ENCODE peak calls at places on chromosomes 7 and 10, in six cellular contexts. E is A549; W is heart right ventricle; R is CD8-positive, alpha-beta T cell; L is caudate nucleus; M is HCT116. T is an unnamed sample.
A peak's percentile ranks its signal among the peaks of the same experiment; 100 is the strongest.

GRCh38 chr10:51311232-51311631 is 236.9 kb downstream of the PRKG1 start:
- DNase-seq in W (no peak), E (no peak), M (no peak), L (no peak), R (no peak), T (no peak)

GRCh38 chr7:25384820-25385560 is 156.7 kb upstream of the NPVF start:
- DNase-seq in E (no peak), W (no peak), L (no peak), M (no peak), R (no peak), T (no peak)

GRCh38 chr10:6407034-6407721 is 172.9 kb downstream of the PRKCQ start:
- DNase-seq in M (no peak), E (no peak), W (no peak), R (no peak), L (no peak), T (no peak)

GRCh38 chr7:134368851-134369533 is 52.3 kb upstream of the SLC35B4 start:
- DNase-seq in L (no peak), M (no peak), W (no peak), R (no peak), E (peak; percentile 97), T (no peak)

GRCh38 chr10:123614888-123615287 is 51.3 kb upstream of the GPR26 start:
- DNase-seq in M (peak; percentile 16), R (peak; percentile 45), W (peak; percentile 63), E (peak; percentile 20), L (no peak), T (peak; percentile 39)

GRCh38 chr7:85191383-85191782 is 4.5 kb upstream of the SEMA3D start:
- DNase-seq in W (no peak), R (no peak), L (no peak), M (peak; percentile 19), E (peak; percentile 13), T (no peak)

GRCh38 chr7:56811081-56811480 is 321.2 kb downstream of the ZNF479 start:
- DNase-seq in W (no peak), M (no peak), L (no peak), E (no peak), R (no peak), T (no peak)

GRCh38 chr10:98253499-98253898 is 14.5 kb downstream of the LOXL4 start:
- DNase-seq in W (no peak), M (no peak), R (no peak), L (no peak), E (no peak), T (no peak)

GRCh38 chr10:16835223-16835622 is 18.0 kb upstream of the RSU1 start:
- DNase-seq in W (no peak), L (no peak), M (no peak), R (peak; percentile 37), E (no peak), T (no peak)

GRCh38 chr7:47538846-47539311 is 43.0 kb downstream of the TNS3 start:
- DNase-seq in R (no peak), L (no peak), W (no peak), M (no peak), E (peak; percentile 33), T (no peak)

GRCh38 chr7:47540053-47540386 is 41.9 kb downstream of the TNS3 start:
- DNase-seq in W (no peak), E (no peak), M (no peak), R (no peak), L (no peak), T (no peak)

GRCh38 chr7:47540387-47541093 is 41.4 kb downstream of the TNS3 start:
- DNase-seq in L (no peak), W (no peak), E (no peak), M (no peak), R (no peak), T (no peak)

GRCh38 chr7:47537716-47538640 is 43.9 kb downstream of the TNS3 start:
- DNase-seq in R (no peak), W (no peak), L (no peak), E (no peak), M (no peak), T (no peak)

GRCh38 chr7:47539398-47540052 is 42.4 kb downstream of the TNS3 start:
- DNase-seq in W (no peak), E (peak; percentile 71), M (no peak), R (no peak), L (no peak), T (no peak)
- H3K27ac ChIP-seq in W (no peak overlapping the region), E (peak overlapping the region; percentile 67), M (no peak overlapping the region), R (no peak overlapping the region), L (no peak overlapping the region), T (no peak overlapping the region)

GRCh38 chr7:47640215-47640739 is 58.4 kb upstream of the TNS3 start:
- DNase-seq in M (no peak), W (no peak), E (no peak), R (no peak), L (no peak), T (no peak)

GRCh38 chr7:47636693-47637175 is 54.8 kb upstream of the TNS3 start:
- DNase-seq in M (no peak), R (no peak), L (no peak), W (no peak), E (no peak), T (no peak)

GRCh38 chr7:47639495-47640110 is 57.7 kb upstream of the TNS3 start:
- DNase-seq in R (no peak), W (no peak), E (no peak), L (no peak), M (no peak), T (no peak)

GRCh38 chr7:47636111-47636692 is 54.3 kb upstream of the TNS3 start:
- DNase-seq in E (no peak), L (no peak), W (no peak), M (no peak), R (no peak), T (no peak)

GRCh38 chr7:47638679-47639306 is 56.9 kb upstream of the TNS3 start:
- DNase-seq in L (no peak), R (no peak), E (peak; percentile 72), W (no peak), M (no peak), T (no peak)
- H3K27ac ChIP-seq in L (no peak overlapping the region), R (no peak overlapping the region), E (peak overlapping the region; percentile 72), W (no peak overlapping the region), M (no peak overlapping the region), T (no peak overlapping the region)

GRCh38 chr10:73780301-73780700 is 1.5 kb upstream of the CHCHD1 start:
- DNase-seq in W (no peak), R (no peak), E (no peak), M (no peak), L (no peak), T (no peak)
- H3K27ac ChIP-seq in W (no peak overlapping the region), R (no peak overlapping the region), E (no peak overlapping the region), M (no peak overlapping the region), L (no peak overlapping the region), T (no peak overlapping the region)

GRCh38 chr10:7560519-7560918 is 106.2 kb downstream of the ITIH5 start:
- DNase-seq in L (no peak), W (no peak), M (no peak), E (no peak), R (no peak), T (no peak)

GRCh38 chr10:7561216-7561893 is 105.4 kb downstream of the ITIH5 start:
- DNase-seq in R (no peak), L (no peak), E (no peak), M (no peak), W (peak; percentile 85), T (no peak)

GRCh38 chr10:7563368-7563767 is 103.4 kb downstream of the ITIH5 start:
- DNase-seq in M (no peak), L (no peak), W (peak; percentile 69), E (no peak), R (no peak), T (no peak)

GRCh38 chr10:7563770-7564169 is 103.0 kb downstream of the ITIH5 start:
- DNase-seq in M (no peak), W (no peak), E (no peak), R (no peak), L (no peak), T (no peak)

DNA sequence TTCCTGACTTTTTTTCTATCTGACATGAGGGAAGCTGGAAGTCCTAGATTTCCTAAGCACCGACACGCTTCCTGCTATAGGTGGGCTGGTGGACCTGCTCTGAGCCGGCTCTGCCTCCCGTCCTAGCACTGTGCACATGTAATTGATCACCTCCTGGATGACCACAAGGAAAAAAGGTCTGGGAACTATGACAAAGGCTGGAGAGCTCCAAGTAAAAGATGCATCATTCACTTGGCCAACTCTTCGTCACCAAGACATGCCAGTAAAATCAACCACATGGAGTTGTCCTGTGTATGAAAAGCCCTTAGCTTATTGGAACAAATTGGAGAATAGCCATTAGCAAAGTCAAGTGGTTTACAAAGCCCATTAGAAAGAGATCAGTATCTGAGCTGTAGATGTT is 104.7 kb downstream of the ITIH5 start:
- DNase-seq in E (no peak), R (no peak), L (no peak), M (no peak), W (no peak), T (no peak)
- H3K27ac ChIP-seq in E (no peak overlapping the region), R (no peak overlapping the region), L (no peak overlapping the region), M (no peak overlapping the region), W (peak overlapping the region; percentile 60), T (no peak overlapping the region)

GRCh38 chr10:95327367-95327766 is 36.6 kb upstream of the PDLIM1 start:
- DNase-seq in L (no peak), M (no peak), R (no peak), W (peak; percentile 79), E (no peak), T (no peak)

GRCh38 chr10:95328013-95328412 is 37.2 kb upstream of the PDLIM1 start:
- DNase-seq in E (no peak), W (no peak), L (no peak), R (no peak), M (no peak), T (no peak)

GRCh38 chr10:95326396-95326795 is 35.6 kb upstream of the PDLIM1 start:
- DNase-seq in W (no peak), E (no peak), M (no peak), R (no peak), L (no peak), T (no peak)

GRCh38 chr10:95324436-95325268 is 33.8 kb upstream of the PDLIM1 start:
- DNase-seq in E (no peak), L (no peak), R (no peak), M (no peak), W (no peak), T (no peak)

GRCh38 chr10:95325863-95326262 is 35.1 kb upstream of the PDLIM1 start:
- DNase-seq in M (no peak), E (no peak), L (no peak), R (no peak), W (no peak), T (no peak)
- H3K27ac ChIP-seq in M (no peak overlapping the region), E (no peak overlapping the region), L (no peak overlapping the region), R (no peak overlapping the region), W (no peak overlapping the region), T (no peak overlapping the region)

DNA sequence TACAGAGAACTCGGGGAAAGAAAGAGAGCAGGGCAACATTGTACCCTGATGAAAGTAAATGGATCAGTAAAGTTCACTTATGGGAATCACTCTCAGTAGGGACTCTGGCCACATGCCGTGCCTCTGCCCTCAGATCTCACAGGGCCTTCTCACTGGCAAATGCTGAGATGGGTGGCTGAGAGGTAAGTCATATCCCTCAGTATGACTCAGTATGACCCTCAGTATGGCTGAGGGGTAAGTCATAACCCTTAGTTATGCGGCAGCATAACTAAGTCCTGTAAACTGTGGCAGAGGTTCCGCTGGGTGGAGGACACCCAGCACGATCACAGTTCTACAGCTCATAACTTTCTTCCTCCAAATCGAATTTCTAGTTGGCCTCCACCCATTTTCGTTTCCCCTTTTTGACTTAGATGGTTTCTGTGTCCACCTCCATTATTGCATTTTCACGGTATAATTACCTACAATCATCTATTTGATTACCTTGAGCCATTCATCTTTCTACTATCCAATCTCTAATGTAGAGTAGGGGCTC is 26.5 kb upstream of the WNT16 start:
- DNase-seq in R (no peak), E (no peak), W (no peak), M (peak; percentile 97), L (no peak), T (no peak)
- H3K27ac ChIP-seq in R (no peak overlapping the region), E (no peak overlapping the region), W (no peak overlapping the region), M (peak overlapping the region; percentile 96), L (no peak overlapping the region), T (no peak overlapping the region)

GRCh38 chr10:84660340-84661159 is 332.2 kb downstream of the CCSER2 start:
- DNase-seq in M (no peak), L (no peak), W (no peak), E (no peak), R (no peak), T (no peak)
- H3K27ac ChIP-seq in M (no peak overlapping the region), L (no peak overlapping the region), W (no peak overlapping the region), E (no peak overlapping the region), R (no peak overlapping the region), T (no peak overlapping the region)

T was measured in HL-60.